ENCODE peak calls at places on chromosomes 12 and 14, in five cellular contexts. C is DMS 273 treated with DMSO at 0.1 percent for 48 hours; F is NCI-H460; R is CD4-positive, CD25-positive, alpha-beta regulatory T cell; S is foreskin fibroblast. T is an unnamed sample.

GRCh38 chr14:59788176-59788575 is 82.4 kb downstream of the RTN1 start:
- DNase-seq in C (no peak), F (peak; percentile 83), R (no peak), S (no peak), T (no peak)

GRCh38 chr14:72443991-72444431 is 449.9 kb downstream of the DPF3 start:
- DNase-seq in C (no peak), F (no peak), R (peak; percentile 86), S (no peak), T (no peak)

GRCh38 chr14:78721756-78722455 is 551.7 kb downstream of the NRXN3 start:
- DNase-seq in C (no peak), F (no peak), R (no peak), S (no peak), T (no peak)

GRCh38 chr14:104309657-104310369 is 171.4 kb downstream of the KIF26A start:
- DNase-seq in C (no peak), F (no peak), R (no peak), S (no peak), T (no peak)

GRCh38 chr12:66241061-66242043 is 52.3 kb downstream of the IRAK3 start:
- DNase-seq in C (no peak), F (no peak), R (no peak), S (peak; percentile 86), T (no peak)

GRCh38 chr14:102471921-102472814 is 37.4 kb downstream of the ANKRD9 start:
- DNase-seq in C (no peak), F (no peak), R (peak; percentile 18), S (no peak), T (no peak)

GRCh38 chr14:64970776-64971451 is 1.2 kb downstream of the RAB15 start:
- DNase-seq in C (no peak), F (no peak), R (no peak), S (no peak), T (peak; percentile 19)

GRCh38 chr12:85951823-85952222 is 77.7 kb downstream of the NTS start:
- DNase-seq in C (no peak), F (peak; percentile 12), R (no peak), S (no peak), T (no peak)

GRCh38 chr14:23622990-23623389 is 13.2 kb upstream of the DHRS2 start:
- DNase-seq in C (no peak), F (no peak), R (no peak), S (no peak), T (no peak)

GRCh38 chr12:75378354-75378753 is 12.5 kb upstream of the GLIPR1L2 start:
- DNase-seq in C (no peak), F (no peak), R (no peak), S (no peak), T (no peak)

GRCh38 chr12:127060310-127060847 is 1206.6 kb upstream of the TMEM132C start:
- DNase-seq in C (no peak), F (no peak), R (no peak), S (no peak), T (no peak)

GRCh38 chr12:119354187-119354586 is 19.7 kb downstream of the CCDC60 start:
- DNase-seq in C (no peak), F (no peak), R (no peak), S (no peak), T (no peak)

GRCh38 chr14:50830044-50830931 is 674 bp downstream of the NIN start:
- DNase-seq in C (peak; percentile 46), F (no peak), R (peak; percentile 73), S (no peak), T (no peak)

GRCh38 chr14:91300283-91300841 is 55.9 kb upstream of the GPR68 start:
- DNase-seq in C (no peak), F (no peak), R (no peak), S (no peak), T (no peak)

GRCh38 chr12:127811988-127812387 is 455.0 kb upstream of the TMEM132C start:
- DNase-seq in C (peak; percentile 20), F (no peak), R (no peak), S (peak; percentile 27), T (no peak)

GRCh38 chr12:19892186-19892585 is 452.9 kb downstream of the AEBP2 start:
- DNase-seq in C (no peak), F (no peak), R (no peak), S (no peak), T (peak; percentile 34)

GRCh38 chr14:93857500-93857899 is 69.2 kb upstream of the PRIMA1 start:
- DNase-seq in C (peak; percentile 53), F (no peak), R (no peak), S (no peak), T (no peak)

GRCh38 chr14:80681651-80682050 is 259.9 kb downstream of the CEP128 start:
- DNase-seq in C (no peak), F (no peak), R (no peak), S (no peak), T (peak; percentile 17)

GRCh38 chr12:94676922-94677321 is 26.6 kb upstream of the TMCC3 start:
- DNase-seq in C (no peak), F (no peak), R (no peak), S (no peak), T (no peak)

GRCh38 chr12:75706786-75707605 is 195.6 kb upstream of the KRR1 start:
- DNase-seq in C (no peak), F (no peak), R (no peak), S (peak; percentile 77), T (peak; percentile 87)

GRCh38 chr12:121417847-121418246 is 17.9 kb downstream of the RNF34 start:
- DNase-seq in C (no peak), F (no peak), R (no peak), S (no peak), T (no peak)

GRCh38 chr14:21092147-21093011 is 6.1 kb downstream of the ZNF219 start:
- DNase-seq in C (no peak), F (peak; percentile 69), R (peak; percentile 88), S (peak; percentile 48), T (peak; percentile 40)

GRCh38 chr14:54737132-54737711 is 165.4 kb downstream of the GCH1 start:
- DNase-seq in C (no peak), F (no peak), R (peak; percentile 27), S (peak; percentile 33), T (no peak)

GRCh38 chr12:130044991-130045621 is 117.2 kb upstream of the FZD10 start:
- DNase-seq in C (no peak), F (no peak), R (no peak), S (no peak), T (no peak)

GRCh38 chr12:91177380-91177779 is 5.2 kb downstream of the DCN start:
- DNase-seq in C (no peak), F (no peak), R (no peak), S (no peak), T (no peak)

GRCh38 chr14:65658202-65658601 is 245.7 kb downstream of the FUT8 start:
- DNase-seq in C (no peak), F (no peak), R (no peak), S (peak; percentile 10), T (no peak)

GRCh38 chr14:52996493-52996892 is 45.6 kb upstream of the FERMT2 start:
- DNase-seq in C (no peak), F (no peak), R (no peak), S (no peak), T (no peak)

T was measured in dermis microvascular lymphatic vessel endothelial cell.